ENCODE peak calls at places on chromosome 19, in six cellular contexts. F is GM12878, Y is breast epithelium, L is IMR-90, G is heart left ventricle, X is body of pancreas. U is an unnamed sample.

GRCh38 chr19:47609885-47610545 is 1.1 kb downstream of the BICRA start:
- DNase-seq in F (no peak), L (peak; percentile 26), Y (no peak), X (peak; percentile 50), G (peak; percentile 47), U (no peak)

GRCh38 chr19:5895409-5895808 is 8.2 kb downstream of the NDUFA11 start:
- DNase-seq in G (no peak), F (no peak), L (no peak), Y (no peak), X (no peak), U (no peak)

GRCh38 chr19:46411088-46412033 is 2.0 kb downstream of the CCDC8 start:
- DNase-seq in L (no peak), X (no peak), F (no peak), Y (no peak), G (no peak), U (no peak)

GRCh38 chr19:48290341-48290922 is 20.6 kb downstream of the ZNF114 start:
- DNase-seq in X (no peak), Y (no peak), L (peak; percentile 57), F (no peak), G (no peak), U (no peak)

GRCh38 chr19:35484637-35485036 is 5.6 kb downstream of the KRTDAP start:
- DNase-seq in L (no peak), X (no peak), F (peak; percentile 85), Y (no peak), G (no peak), U (no peak)

GRCh38 chr19:13873776-13874515 is 3.0 kb upstream of the NANOS3 start:
- DNase-seq in L (no peak), Y (peak; percentile 68), X (no peak), G (no peak), F (no peak), U (no peak)

GRCh38 chr19:51138549-51138979 is 3.5 kb upstream of the SIGLEC7 start:
- DNase-seq in L (no peak), F (no peak), X (peak; percentile 27), Y (no peak), G (peak; percentile 46), U (no peak)

GRCh38 chr19:41887711-41888382 is 4.9 kb downstream of the ARHGEF1 start:
- DNase-seq in Y (no peak), F (no peak), G (no peak), X (peak; percentile 68), L (peak; percentile 64), U (no peak)

GRCh38 chr19:1361601-1362384 is 21.9 kb upstream of the NDUFS7 start:
- DNase-seq in Y (no peak), G (no peak), F (no peak), X (no peak), L (peak; percentile 78), U (no peak)

GRCh38 chr19:40284501-40285352 is at the start of gene AKT2:
- DNase-seq in L (peak; percentile 47), G (peak; percentile 72), Y (peak; percentile 60), F (peak; percentile 48), X (no peak), U (no peak)

GRCh38 chr19:35830986-35831385 is 18.3 kb upstream of the PRODH2 start:
- DNase-seq in X (no peak), G (no peak), F (no peak), Y (no peak), L (no peak), U (no peak)

GRCh38 chr19:51799998-51800848 is 5.3 kb downstream of the FPR3 start:
- DNase-seq in Y (no peak), F (no peak), X (peak; percentile 29), L (peak; percentile 60), G (peak; percentile 90), U (no peak)

GRCh38 chr19:4851551-4852290 is 15.7 kb downstream of the PLIN3 start:
- DNase-seq in F (no peak), Y (peak; percentile 72), X (peak; percentile 80), L (peak; percentile 42), G (peak; percentile 66), U (no peak)

GRCh38 chr19:927707-928401 is 2.0 kb downstream of the ARID3A start:
- DNase-seq in F (no peak), Y (no peak), X (no peak), G (no peak), L (no peak), U (no peak)

GRCh38 chr19:1351324-1351947 is 32.3 kb upstream of the NDUFS7 start:
- DNase-seq in G (no peak), F (no peak), L (no peak), Y (no peak), X (no peak), U (no peak)

GRCh38 chr19:30584121-30584520 is 211.9 kb downstream of the ZNF536 start:
- DNase-seq in G (no peak), X (no peak), Y (no peak), F (no peak), L (no peak), U (no peak)

GRCh38 chr19:1650627-1651009 is 1.8 kb downstream of the TCF3 start:
- DNase-seq in Y (no peak), F (no peak), X (no peak), G (no peak), L (peak; percentile 7), U (no peak)

GRCh38 chr19:58513213-58513693 is 1.5 kb upstream of the SLC27A5 start:
- DNase-seq in G (no peak), F (no peak), L (no peak), X (no peak), Y (no peak), U (no peak)

GRCh38 chr19:1243768-1244692 is 2.5 kb downstream of the ATP5F1D start:
- DNase-seq in G (peak; percentile 90), L (peak; percentile 77), F (no peak), X (peak; percentile 93), Y (peak; percentile 91), U (no peak)

GRCh38 chr19:55373318-55373992 is 3.2 kb upstream of the TMEM190 start:
- DNase-seq in X (no peak), F (no peak), G (no peak), Y (no peak), L (no peak), U (no peak)

GRCh38 chr19:14113762-14114414 is 3.7 kb downstream of the PRKACA start:
- DNase-seq in G (no peak), L (no peak), F (no peak), X (peak; percentile 42), Y (no peak), U (no peak)

GRCh38 chr19:48999481-49000325 is 6.0 kb downstream of the RUVBL2 start:
- DNase-seq in Y (no peak), X (peak; percentile 67), G (no peak), L (peak; percentile 67), F (no peak), U (no peak)

GRCh38 chr19:3054265-3054971 is 7.9 kb downstream of the TLE5 start:
- DNase-seq in Y (no peak), G (no peak), F (no peak), X (no peak), L (no peak), U (no peak)
- H3K27ac ChIP-seq in Y (peak overlapping the region; percentile 93), G (no peak overlapping the region), F (no peak overlapping the region), X (no peak overlapping the region), L (no peak overlapping the region), U (peak overlapping the region; percentile 99)

GRCh38 chr19:11137542-11138384 is 17.8 kb downstream of the SPC24 start:
- DNase-seq in L (peak; percentile 84), G (peak; percentile 88), Y (peak; percentile 81), F (no peak), X (peak; percentile 82), U (peak; percentile 98)
- TF ChIP-seq POLR2A in L (peak; percentile 42), G (no peak), Y (no peak), F (no peak), X (no peak), U (no peak)

GRCh38 chr19:17128403-17128802 is 52.8 kb downstream of the MYO9B start:
- DNase-seq in F (no peak), X (no peak), Y (no peak), L (no peak), G (no peak), U (no peak)

GRCh38 chr19:17125052-17125727 is 49.6 kb downstream of the MYO9B start:
- DNase-seq in X (no peak), F (peak; percentile 91), Y (no peak), G (no peak), L (peak; percentile 34), U (no peak)

GRCh38 chr19:17127671-17128070 is 52.1 kb downstream of the MYO9B start:
- DNase-seq in Y (no peak), L (no peak), G (no peak), F (no peak), X (no peak), U (no peak)

GRCh38 chr19:17124025-17124424 is 48.4 kb downstream of the MYO9B start:
- DNase-seq in L (no peak), F (no peak), Y (no peak), G (no peak), X (no peak), U (no peak)

DNA sequence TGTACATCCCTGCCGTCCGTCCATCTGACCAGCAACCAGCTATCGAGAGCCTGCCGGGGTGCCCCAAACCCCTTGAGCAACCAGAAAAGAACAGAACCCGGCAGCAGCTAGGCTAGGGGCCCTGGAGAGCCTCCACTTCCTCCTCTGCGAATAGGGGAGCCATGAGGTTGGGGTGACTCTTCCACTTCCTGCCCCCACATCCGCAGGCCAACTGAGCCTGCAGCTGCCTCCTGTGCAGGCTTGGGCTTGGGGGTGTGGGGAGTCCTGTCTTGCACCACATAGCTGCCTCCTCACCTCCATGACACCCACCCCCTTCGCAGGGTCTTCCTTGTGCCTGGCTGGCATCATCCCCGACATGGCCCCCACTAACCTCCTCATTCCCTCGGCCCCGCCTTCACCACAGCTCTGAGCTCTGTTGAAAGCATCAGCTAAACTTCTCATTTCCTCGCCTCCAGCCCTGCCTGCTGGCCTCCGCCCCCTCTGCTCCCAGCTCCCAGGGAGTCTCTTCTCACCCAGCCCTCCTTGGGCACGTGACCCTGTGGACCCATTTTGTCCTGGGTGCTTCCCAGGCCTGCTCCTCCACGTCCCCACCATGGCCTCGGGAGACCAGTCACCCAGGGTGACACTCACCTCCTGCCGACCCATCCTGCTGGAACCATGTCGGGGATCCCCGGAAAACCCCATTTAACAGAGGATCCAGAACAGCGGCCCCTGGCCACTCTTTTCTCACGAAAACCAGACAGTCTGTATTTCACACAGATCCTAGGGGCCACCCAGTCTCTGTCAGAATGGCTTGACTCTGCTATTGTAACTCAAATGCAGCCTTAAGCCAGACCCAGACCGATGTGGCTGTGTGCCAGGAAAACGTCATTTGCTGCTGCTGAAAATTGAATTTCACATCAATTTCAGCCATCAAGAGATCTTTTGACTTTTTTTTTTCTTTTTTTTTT is 50.4 kb downstream of the MYO9B start:
- DNase-seq in G (peak; percentile 74), Y (no peak), L (peak; percentile 25), X (peak; percentile 34), F (peak; percentile 79), U (no peak)
- H3K27ac ChIP-seq in G (peak overlapping the region; percentile 15), Y (peak overlapping the region; percentile 82), L (peak overlapping the region; percentile 69), X (no peak overlapping the region), F (peak overlapping the region; percentile 97), U (peak overlapping the region; percentile 63)

DNA sequence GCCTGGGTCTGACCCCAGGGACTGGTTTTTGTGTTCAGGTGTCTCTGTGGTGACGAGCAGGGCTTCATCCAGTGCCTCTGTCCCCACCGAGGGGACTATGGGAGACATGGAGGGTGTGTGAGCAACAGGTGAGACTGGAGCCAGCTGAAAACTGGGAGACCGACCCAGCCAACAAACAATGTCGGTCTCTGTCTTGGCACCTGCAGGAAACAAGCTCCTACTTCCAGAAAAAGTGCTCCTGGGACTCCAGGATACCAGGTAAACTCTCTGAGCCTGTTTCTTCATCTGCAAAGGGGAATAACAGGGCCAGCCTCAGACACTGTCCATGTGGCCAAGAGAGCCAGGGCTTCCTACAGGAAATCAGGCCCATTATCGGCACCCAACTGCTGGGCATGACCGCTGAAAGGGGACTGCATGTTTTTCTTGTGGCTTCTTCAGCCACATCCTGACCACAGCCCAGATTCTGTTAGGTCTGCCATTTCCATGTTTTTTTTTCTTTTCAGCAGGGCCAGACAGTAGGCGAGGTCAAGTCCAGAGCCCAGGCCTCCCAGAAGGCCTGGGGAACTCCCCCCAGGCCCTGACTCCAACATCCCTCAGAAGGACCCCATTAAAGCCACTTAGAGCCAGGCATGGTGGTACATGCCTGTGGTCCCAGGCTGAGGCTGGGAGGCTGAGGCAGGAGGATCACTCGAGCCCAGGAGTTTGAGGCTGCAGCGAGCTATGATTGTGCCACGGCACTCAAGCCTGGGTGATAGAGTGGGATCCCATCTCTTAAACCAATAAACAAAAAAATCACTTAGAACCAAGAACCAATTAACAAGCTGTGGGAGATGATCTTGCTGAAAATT is 833 bp upstream of the BST2 start:
- DNase-seq in G (no peak), X (no peak), Y (no peak), F (no peak), L (no peak), U (no peak)
- TF ChIP-seq POLR2A in G (no peak), X (no peak), Y (no peak), F (peak; percentile 16), L (no peak), U (no peak)

U was measured in esophagus muscularis mucosa.